ENCODE peak calls at places on chromosomes 6 and 20, in nine cellular contexts. D, N, B, M, O, H, X, L and E are unnamed samples.

GRCh38 chr6:114342826-114343781 is at the start of gene HS3ST5:
- DNase-seq in D (peak; percentile 91), N (peak; percentile 89), B (peak; percentile 5), M (no peak), O (peak; percentile 74), H (peak; percentile 36), X (peak; percentile 19), L (peak; percentile 56), E (peak; percentile 84)

GRCh38 chr6:126516411-126516810 is 176.5 kb downstream of the CENPW start:
- DNase-seq in D (no peak), N (no peak), B (no peak), M (no peak), O (no peak), H (no peak), X (no peak), L (no peak), E (no peak)

GRCh38 chr6:125950293-125950692 is 6.3 kb upstream of the HINT3 start:
- DNase-seq in D (peak; percentile 64), N (peak; percentile 10), B (peak; percentile 88), M (peak; percentile 46), O (peak; percentile 60), H (no peak), X (no peak), L (no peak), E (no peak)

GRCh38 chr20:24052599-24053275 is 64.2 kb upstream of the GGTLC1 start:
- DNase-seq in D (no peak), N (no peak), B (no peak), M (no peak), O (no peak), H (no peak), X (no peak), L (no peak), E (no peak)

GRCh38 chr6:149965191-149966020 is 1.7 kb downstream of the ULBP1 start:
- DNase-seq in D (peak; percentile 60), N (peak; percentile 69), B (no peak), M (no peak), O (no peak), H (peak; percentile 47), X (no peak), L (no peak), E (no peak)

GRCh38 chr6:27139753-27140522 is 107.6 kb upstream of the PRSS16 start:
- DNase-seq in D (peak; percentile 31), N (no peak), B (no peak), M (no peak), O (no peak), H (no peak), X (peak; percentile 84), L (peak; percentile 54), E (no peak)

GRCh38 chr6:137155830-137156229 is 17.6 kb downstream of the IL22RA2 start:
- DNase-seq in D (no peak), N (no peak), B (peak; percentile 17), M (peak; percentile 18), O (peak; percentile 44), H (peak; percentile 37), X (peak; percentile 59), L (no peak), E (no peak)

GRCh38 chr20:45328451-45328850 is 19.8 kb downstream of the SDC4 start:
- DNase-seq in D (no peak), N (no peak), B (no peak), M (no peak), O (no peak), H (no peak), X (no peak), L (no peak), E (no peak)

GRCh38 chr6:82057846-82058554 is 189.5 kb downstream of the IBTK start:
- DNase-seq in D (no peak), N (no peak), B (peak; percentile 32), M (peak; percentile 7), O (no peak), H (no peak), X (no peak), L (no peak), E (no peak)

GRCh38 chr6:160960839-160961238 is 30.7 kb upstream of the MAP3K4 start:
- DNase-seq in D (no peak), N (no peak), B (no peak), M (no peak), O (no peak), H (no peak), X (no peak), L (no peak), E (no peak)

GRCh38 chr6:88311561-88311960 is 145.4 kb upstream of the CNR1 start:
- DNase-seq in D (no peak), N (no peak), B (no peak), M (no peak), O (no peak), H (no peak), X (no peak), L (no peak), E (no peak)

GRCh38 chr6:105824732-105825131 is 261.4 kb upstream of the PRDM1 start:
- DNase-seq in D (no peak), N (no peak), B (peak; percentile 66), M (peak; percentile 20), O (peak; percentile 9), H (peak; percentile 34), X (peak; percentile 44), L (no peak), E (no peak)

GRCh38 chr6:129671442-129672344 is 38.3 kb downstream of the ARHGAP18 start:
- DNase-seq in D (peak; percentile 71), N (peak; percentile 33), B (no peak), M (no peak), O (no peak), H (peak; percentile 58), X (peak; percentile 92), L (no peak), E (no peak)

GRCh38 chr6:119985952-119986736 is 636.6 kb upstream of the MAN1A1 start:
- DNase-seq in D (no peak), N (no peak), B (no peak), M (no peak), O (peak; percentile 54), H (no peak), X (no peak), L (no peak), E (no peak)

GRCh38 chr6:8006208-8006607 is 58.0 kb downstream of the BLOC1S5 start:
- DNase-seq in D (no peak), N (peak; percentile 24), B (peak; percentile 33), M (no peak), O (peak; percentile 55), H (peak; percentile 42), X (peak; percentile 44), L (no peak), E (no peak)

GRCh38 chr20:59030911-59031310 is 1.2 kb downstream of the ATP5F1E start:
- DNase-seq in D (no peak), N (no peak), B (no peak), M (no peak), O (peak; percentile 21), H (no peak), X (no peak), L (no peak), E (no peak)

GRCh38 chr6:139990865-139991264 is 616.4 kb upstream of the CITED2 start:
- DNase-seq in D (no peak), N (peak; percentile 17), B (peak; percentile 44), M (no peak), O (no peak), H (no peak), X (no peak), L (no peak), E (no peak)

GRCh38 chr20:38617011-38617829 is 15.6 kb downstream of the ARHGAP40 start:
- DNase-seq in D (peak; percentile 39), N (no peak), B (peak; percentile 37), M (no peak), O (peak; percentile 85), H (no peak), X (no peak), L (no peak), E (no peak)

GRCh38 chr6:140782941-140783340 is 1349.8 kb upstream of the GJE1 start:
- DNase-seq in D (no peak), N (no peak), B (no peak), M (no peak), O (no peak), H (no peak), X (no peak), L (no peak), E (no peak)

GRCh38 chr20:34299925-34300806 is 3.0 kb downstream of the AHCY start:
- DNase-seq in D (no peak), N (no peak), B (no peak), M (no peak), O (peak; percentile 35), H (no peak), X (peak; percentile 10), L (no peak), E (no peak)

DNA sequence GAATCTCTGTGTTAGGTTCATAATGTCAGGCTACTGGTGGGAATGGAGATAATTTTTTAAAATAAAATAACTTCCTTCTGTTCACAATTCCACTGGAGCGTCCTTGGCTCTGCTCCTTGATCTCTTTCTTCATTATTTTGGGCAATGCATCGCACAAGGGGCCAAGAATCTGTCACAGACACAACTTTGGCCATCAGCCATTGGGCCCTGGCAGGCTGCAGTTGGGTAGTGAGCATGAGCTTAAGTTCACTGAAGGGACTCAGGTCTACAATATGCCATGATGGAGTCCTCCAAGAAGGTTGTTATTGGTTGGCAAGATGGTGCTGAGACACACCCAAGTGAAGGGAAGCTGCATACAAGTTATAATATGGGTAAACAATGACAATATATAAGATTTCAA is 40.0 kb downstream of the CYP39A1 start:
- DNase-seq in D (no peak), N (no peak), B (no peak), M (no peak), O (no peak), H (no peak), X (no peak), L (no peak), E (no peak)
- TF ChIP-seq CTCF in D (no peak), N (no peak), B (no peak), M (no peak), O (no peak), H (no peak), X (no peak), L (no peak), E (no peak)

DNA sequence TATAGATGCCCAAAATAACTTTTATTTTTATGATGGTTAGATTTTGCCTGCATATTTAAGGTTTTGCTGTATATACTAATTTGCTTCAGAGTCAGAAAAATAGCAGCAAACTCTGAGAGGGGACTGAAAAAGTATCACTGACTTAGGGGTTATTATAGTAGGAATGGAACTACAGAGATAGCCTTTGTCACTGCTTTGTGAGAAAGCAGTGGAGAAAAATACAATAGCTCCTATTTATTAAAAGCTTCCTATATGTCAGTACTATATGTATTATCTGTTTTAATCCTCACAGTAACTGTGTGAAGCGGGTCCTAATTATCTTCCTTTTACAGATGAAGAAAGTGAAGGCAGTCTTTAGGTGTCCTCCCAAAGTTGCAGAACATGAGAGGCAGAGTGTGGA is 35.6 kb downstream of the CARMIL1 start:
- DNase-seq in D (no peak), N (no peak), B (no peak), M (no peak), O (no peak), H (no peak), X (no peak), L (no peak), E (no peak)
- TF ChIP-seq CTCF in D (no peak), N (no peak), B (no peak), M (no peak), O (no peak), H (no peak), X (no peak), L (no peak), E (no peak)

GRCh38 chr20:36726168-36726567 is 19.7 kb downstream of the NDRG3 start:
- DNase-seq in D (no peak), N (no peak), B (no peak), M (no peak), O (no peak), H (no peak), X (no peak), L (no peak), E (no peak)
- TF ChIP-seq CTCF in D (no peak), N (no peak), B (no peak), M (no peak), O (no peak), H (no peak), X (no peak), L (no peak), E (no peak)

GRCh38 chr6:63066053-63066704 is 145.1 kb upstream of the FKBP1C start:
- DNase-seq in D (peak; percentile 40), N (no peak), B (no peak), M (no peak), O (peak; percentile 6), H (peak; percentile 11), X (peak; percentile 54), L (no peak), E (no peak)
- TF ChIP-seq CTCF in D (peak; percentile 45), N (peak; percentile 34), B (no peak), M (no peak), O (peak; percentile 39), H (no peak), X (peak; percentile 34), L (peak; percentile 15), E (peak; percentile 50)